ENCODE peak calls at places on chromosomes 5 and 9, in nine cellular contexts. O, G, V, Q, I, X, P, E and R are unnamed samples.

GRCh38 chr5:113164016-113164415 is 187.4 kb downstream of the DCP2 start:
- DNase-seq in Q (no peak), E (no peak), G (no peak), P (no peak), O (no peak), X (no peak), I (no peak), V (no peak), R (no peak)

GRCh38 chr9:21864505-21864904 is 62.1 kb downstream of the MTAP start:
- DNase-seq in V (no peak), X (no peak), Q (no peak), G (no peak), I (no peak), P (no peak), O (no peak), E (no peak), R (no peak)

GRCh38 chr5:127330116-127330515 is 39.5 kb downstream of the MEGF10 start:
- DNase-seq in O (no peak), X (no peak), G (no peak), V (no peak), E (no peak), Q (no peak), I (no peak), P (no peak), R (no peak)

GRCh38 chr9:124776613-124776951 is 351 bp upstream of the OLFML2A start:
- DNase-seq in O (no peak), I (no peak), E (no peak), P (no peak), Q (no peak), V (no peak), X (no peak), G (no peak), R (no peak)

GRCh38 chr5:102152906-102153787 is 142.9 kb downstream of the SLCO4C1 start:
- DNase-seq in E (peak; percentile 61), Q (peak; percentile 3), O (peak; percentile 22), V (no peak), G (no peak), I (peak; percentile 23), X (no peak), P (no peak), R (no peak)

GRCh38 chr9:112793213-112793810 is 42.8 kb downstream of the SNX30 start:
- DNase-seq in E (peak; percentile 72), O (peak; percentile 57), V (peak; percentile 69), I (peak; percentile 53), Q (peak; percentile 40), X (peak; percentile 44), G (peak; percentile 87), P (no peak), R (peak; percentile 16)

GRCh38 chr5:93583799-93584530 is 943 bp downstream of the NR2F1 start:
- DNase-seq in X (no peak), E (peak; percentile 89), V (peak; percentile 65), Q (no peak), O (peak; percentile 69), P (no peak), I (peak; percentile 61), G (peak; percentile 39), R (no peak)

GRCh38 chr9:114083693-114084092 is 5.6 kb upstream of the AMBP start:
- DNase-seq in O (no peak), E (no peak), Q (no peak), I (no peak), V (no peak), G (no peak), P (no peak), X (no peak), R (no peak)

GRCh38 chr5:10761842-10762165 is 770 bp upstream of the DAP start:
- DNase-seq in P (no peak), I (no peak), V (peak; percentile 60), X (no peak), O (no peak), G (no peak), E (no peak), Q (no peak), R (no peak)